ENCODE peak calls at places on chromosomes 6 and 20, in four cellular contexts. S is IMR-90, F is lower lobe of right lung, W is pancreas. K is an unnamed sample.

GRCh38 chr6:166119116-166119911 is 48.3 kb downstream of the TBXT start:
- DNase-seq in S (no peak), F (no peak), W (no peak), K (no peak)

GRCh38 chr6:136593748-136594490 is 43.7 kb upstream of the MAP7 start:
- DNase-seq in F (no peak), S (peak; percentile 100), W (no peak), K (peak; percentile 99)

GRCh38 chr20:1509237-1509636 is 18.0 kb upstream of the SIRPB2 start:
- DNase-seq in W (no peak), S (peak; percentile 37), F (no peak), K (peak; percentile 38)

GRCh38 chr20:60050193-60050960 is 92.2 kb downstream of the CDH26 start:
- DNase-seq in F (no peak), S (no peak), W (no peak), K (no peak)

GRCh38 chr20:22577515-22578220 is 6.7 kb downstream of the FOXA2 start:
- DNase-seq in W (peak; percentile 79), S (no peak), F (peak; percentile 84), K (no peak)

GRCh38 chr20:57651977-57652864 is 32.0 kb upstream of the ZBP1 start:
- DNase-seq in S (no peak), F (peak; percentile 41), W (peak; percentile 48), K (no peak)

GRCh38 chr6:119446623-119447008 is 97.1 kb upstream of the MAN1A1 start:
- DNase-seq in S (peak; percentile 75), W (no peak), F (no peak), K (peak; percentile 88)

GRCh38 chr20:47778398-47779354 is 6.6 kb downstream of the SULF2 start:
- DNase-seq in S (no peak), W (no peak), F (no peak), K (no peak)

GRCh38 chr20:11882651-11883050 is 35.0 kb upstream of the BTBD3 start:
- DNase-seq in F (no peak), W (no peak), S (no peak), K (no peak)

GRCh38 chr6:82397962-82398692 is 34.5 kb downstream of the TPBG start:
- DNase-seq in F (no peak), S (peak; percentile 61), W (no peak), K (peak; percentile 57)

GRCh38 chr6:146357578-146358340 is 185.9 kb upstream of the RAB32 start:
- DNase-seq in F (no peak), W (no peak), S (peak; percentile 27), K (peak; percentile 87)

GRCh38 chr6:45447721-45448120 is 70.0 kb upstream of the SUPT3H start:
- DNase-seq in F (no peak), S (peak; percentile 38), W (no peak), K (no peak)

DNA sequence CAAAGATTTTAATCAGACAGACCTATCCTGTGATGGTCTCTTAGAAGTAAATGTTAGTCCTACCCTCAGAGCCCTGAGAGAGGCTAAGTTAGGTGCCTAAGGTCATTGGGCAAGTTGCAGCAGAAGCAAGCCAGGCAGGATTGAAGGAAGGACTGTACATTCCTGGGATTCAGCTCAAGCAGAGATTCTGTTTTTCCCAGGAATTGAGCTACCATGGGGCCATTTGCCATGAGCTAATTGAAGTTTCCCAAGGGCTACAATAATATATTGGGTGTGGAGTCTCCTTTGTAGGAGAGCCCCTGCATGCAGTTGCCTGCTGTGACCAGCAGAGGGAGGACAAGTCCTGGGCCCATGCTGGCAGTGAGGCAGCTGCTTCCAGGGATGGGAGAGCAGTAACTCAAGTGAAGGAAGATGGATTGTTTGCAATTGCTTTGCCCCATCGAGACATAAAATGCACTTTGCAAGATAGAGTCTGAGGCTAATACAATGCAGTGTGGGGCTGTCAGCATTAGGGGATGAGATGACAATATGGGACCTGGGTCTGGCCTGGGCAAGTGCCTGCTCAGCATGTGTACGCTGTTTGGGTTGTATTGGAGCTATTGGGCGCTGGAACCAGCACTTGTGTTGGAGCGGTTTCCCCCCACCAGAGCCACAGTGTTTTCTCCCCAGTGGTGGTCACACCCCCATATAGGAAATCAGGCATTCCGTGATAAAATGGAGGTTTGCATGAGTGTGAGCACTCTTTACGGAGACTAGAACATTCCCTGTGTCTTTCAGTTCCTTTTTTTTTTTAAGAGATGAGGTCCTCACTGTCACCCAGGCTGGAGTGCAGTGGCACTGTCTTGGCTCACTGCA is 27.9 kb downstream of the DNMT3B start:
- DNase-seq in S (peak; percentile 69), W (peak; percentile 87), F (peak; percentile 72), K (peak; percentile 79)
- TF ChIP-seq CTCF in S (peak; percentile 97), W (peak; percentile 98), F (peak; percentile 98), K (peak; percentile 100)

GRCh38 chr6:26459023-26459810 is 1.5 kb downstream of the BTN2A1 start:
- DNase-seq in W (no peak), S (peak; percentile 34), F (no peak), K (no peak)
- H3K4me3 ChIP-seq in W (peak overlapping the region; percentile 50), S (peak overlapping the region; percentile 23), F (peak overlapping the region; percentile 85), K (peak overlapping the region; percentile 99)

DNA sequence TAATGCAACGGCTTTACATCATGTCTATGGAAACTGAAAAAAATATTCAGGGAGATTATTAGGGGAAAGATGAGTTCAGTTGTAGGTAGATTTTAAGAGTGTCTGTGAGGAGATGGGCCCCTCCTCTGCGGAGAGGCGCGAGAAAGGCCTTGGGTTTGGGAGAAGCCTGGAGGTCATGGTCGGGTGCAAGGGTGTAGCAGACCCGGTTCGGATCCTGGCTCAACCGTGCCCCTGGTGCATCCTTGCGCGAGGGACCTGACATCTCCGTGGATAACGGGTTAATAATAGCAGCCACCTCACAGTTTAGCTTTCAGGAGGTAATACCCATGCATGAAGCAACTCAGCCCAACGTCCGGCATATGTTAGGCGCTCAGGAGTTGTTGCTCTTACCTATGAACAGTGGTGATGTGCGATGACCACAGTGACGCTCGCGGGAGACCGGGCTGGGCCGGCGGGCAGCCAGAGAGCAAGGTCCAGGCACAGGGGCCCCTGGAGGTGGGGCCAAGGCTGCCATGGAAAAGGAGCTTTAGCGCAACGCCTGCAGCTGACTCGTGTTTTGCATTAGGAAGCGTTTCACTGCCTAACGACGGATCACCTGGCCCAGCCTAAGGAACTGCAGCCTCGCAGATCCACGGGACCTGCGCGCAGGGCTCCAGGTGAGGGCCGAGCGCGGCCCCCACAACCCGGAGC is 146.4 kb upstream of the ARID1B start:
- DNase-seq in S (no peak), W (no peak), F (no peak), K (no peak)
- TF ChIP-seq CTCF in S (no peak), W (no peak), F (no peak), K (no peak)

GRCh38 chr6:142153230-142153629 is 6.2 kb downstream of the VTA1 start:
- DNase-seq in S (no peak), F (no peak), W (no peak), K (no peak)

GRCh38 chr6:142155091-142155490 is 8.0 kb downstream of the VTA1 start:
- DNase-seq in F (no peak), S (no peak), W (no peak), K (peak; percentile 13)

GRCh38 chr6:142152731-142153130 is 5.7 kb downstream of the VTA1 start:
- DNase-seq in F (no peak), W (no peak), S (peak; percentile 82), K (peak; percentile 54)

GRCh38 chr6:142155895-142156757 is 9.1 kb downstream of the VTA1 start:
- DNase-seq in S (peak; percentile 37), F (no peak), W (no peak), K (peak; percentile 60)
- H3K4me3 ChIP-seq in S (no peak overlapping the region), F (no peak overlapping the region), W (no peak overlapping the region), K (peak overlapping the region; percentile 21)

GRCh38 chr6:29510746-29511300 is 23.1 kb upstream of the MAS1L start:
- DNase-seq in F (no peak), S (no peak), W (no peak), K (no peak)

GRCh38 chr6:29509711-29510110 is 22.0 kb upstream of the MAS1L start:
- DNase-seq in W (no peak), S (no peak), F (no peak), K (no peak)

GRCh38 chr6:29509239-29509638 is 21.5 kb upstream of the MAS1L start:
- DNase-seq in F (no peak), S (no peak), W (no peak), K (no peak)

GRCh38 chr6:29507319-29507718 is 19.6 kb upstream of the MAS1L start:
- DNase-seq in S (no peak), W (no peak), F (no peak), K (no peak)

GRCh38 chr6:29510202-29510601 is 22.4 kb upstream of the MAS1L start:
- DNase-seq in F (no peak), W (no peak), S (no peak), K (no peak)
- TF ChIP-seq CTCF in F (no peak), W (no peak), S (no peak), K (no peak)

DNA sequence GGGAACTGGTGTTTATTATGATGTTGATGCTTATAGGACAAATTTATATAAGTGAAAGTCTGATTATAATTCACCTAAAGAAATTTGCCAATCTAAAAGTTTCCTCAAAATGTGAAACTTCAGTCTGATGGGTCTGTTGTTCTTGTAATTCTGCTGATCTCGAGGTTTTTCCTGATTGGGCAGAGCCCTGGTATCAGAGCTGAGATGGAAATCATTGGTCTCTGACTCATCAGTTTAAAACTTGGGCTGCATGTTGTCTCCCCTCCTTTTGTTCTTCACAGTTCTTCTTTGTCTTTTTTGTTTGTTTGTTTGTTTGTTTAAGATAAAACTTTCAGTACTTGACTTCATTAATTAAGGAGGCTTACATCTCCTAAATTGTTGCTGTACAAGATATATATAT is 5.9 kb downstream of the SMAP1 start:
- DNase-seq in W (no peak), F (no peak), S (peak; percentile 55), K (peak; percentile 32)
- H3K4me3 ChIP-seq in W (no peak overlapping the region), F (no peak overlapping the region), S (no peak overlapping the region), K (no peak overlapping the region)

GRCh38 chr6:168619560-168620314 is 178.8 kb downstream of the SMOC2 start:
- DNase-seq in F (no peak), S (no peak), W (no peak), K (no peak)

GRCh38 chr6:168612586-168612985 is 171.6 kb downstream of the SMOC2 start:
- DNase-seq in W (no peak), F (no peak), S (no peak), K (no peak)

GRCh38 chr6:168615837-168616236 is 174.9 kb downstream of the SMOC2 start:
- DNase-seq in S (no peak), F (no peak), W (no peak), K (no peak)

GRCh38 chr6:168618546-168619315 is 177.7 kb downstream of the SMOC2 start:
- DNase-seq in W (no peak), F (no peak), S (no peak), K (no peak)

DNA sequence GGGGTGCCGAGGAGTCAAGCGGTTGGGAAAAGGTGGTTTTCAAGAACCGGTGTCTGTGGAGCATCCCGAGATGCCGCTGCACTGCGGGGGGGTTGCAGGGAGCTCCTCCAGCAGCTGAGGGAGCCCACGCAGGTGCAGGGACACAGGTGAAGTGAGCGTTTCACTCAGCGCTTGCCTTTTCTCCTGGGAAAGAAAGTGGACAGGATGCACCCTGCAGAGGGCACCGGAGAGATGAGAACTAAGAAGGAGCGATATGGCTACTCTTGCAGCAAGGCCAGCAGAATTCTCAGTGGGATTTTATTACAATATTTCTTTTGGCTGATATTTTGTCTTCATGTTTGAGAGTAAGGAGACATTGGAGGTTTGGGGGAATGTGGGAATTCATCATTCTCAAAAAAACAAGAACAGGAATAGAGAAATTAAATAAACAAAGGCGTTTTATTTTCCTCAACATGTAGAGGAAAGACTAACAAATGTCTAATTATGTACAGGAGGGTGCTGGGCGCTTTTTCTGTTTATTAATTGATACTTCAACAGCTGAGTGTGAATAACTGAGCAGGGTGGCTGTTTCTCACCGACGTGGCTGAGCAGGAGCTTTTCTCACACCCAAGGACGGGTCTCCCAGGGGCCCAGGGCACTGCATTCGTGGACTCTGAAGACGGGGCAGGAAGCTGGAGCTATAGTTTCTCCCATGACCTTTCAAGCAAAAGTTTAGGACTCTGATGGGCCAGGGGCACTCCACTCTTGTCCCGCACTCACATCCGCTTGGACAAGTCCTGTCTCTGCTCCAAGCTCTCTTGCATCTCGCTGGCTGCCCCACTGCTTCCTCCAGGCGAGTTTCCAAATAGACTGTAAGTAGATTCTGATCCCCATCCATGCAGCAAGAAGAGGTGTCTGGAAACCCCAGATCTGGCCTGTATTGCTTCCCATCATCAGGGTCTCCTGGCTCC is 176.1 kb downstream of the SMOC2 start:
- DNase-seq in S (no peak), W (no peak), F (no peak), K (no peak)
- TF ChIP-seq CTCF in S (no peak), W (no peak), F (peak; percentile 9), K (no peak)

K was measured in fibroblast of pulmonary artery.